ENCODE peak calls at places on chromosomes 1 and 21, in four cellular contexts. N is K562, V is WTC11, C is HepG2. R is an unnamed sample.

GRCh38 chr1:41513388-41513745 is 28.9 kb upstream of the EDN2 start:
- DNase-seq in C (no peak), N (peak), V (peak), R (peak)

GRCh38 chr1:191895462-191896058 is 262.7 kb upstream of the RGS18 start:
- DNase-seq in V (no peak), N (no peak), C (no peak), R (no peak)

GRCh38 chr1:8409107-8409506 is 91.2 kb downstream of the SLC45A1 start:
- DNase-seq in C (peak), N (peak), V (no peak), R (peak)

GRCh38 chr21:42187976-42188653 is 30.8 kb upstream of the ABCG1 start:
- DNase-seq in V (no peak), C (no peak), N (no peak), R (no peak)

GRCh38 chr21:29433366-29434059 is 134.8 kb downstream of the BACH1 start:
- DNase-seq in C (no peak), V (no peak), N (no peak), R (no peak)

GRCh38 chr1:205725514-205725913 is 24.5 kb downstream of the NUCKS1 start:
- DNase-seq in N (no peak), C (no peak), V (no peak), R (no peak)

GRCh38 chr1:9009438-9010366 is 16.5 kb downstream of the SLC2A7 start:
- DNase-seq in C (no peak), N (peak), V (peak), R (peak)

GRCh38 chr21:46253610-46254124 is 25.1 kb upstream of the LSS start:
- DNase-seq in N (peak), V (no peak), C (no peak), R (no peak)

GRCh38 chr1:232667094-232667780 is 37.3 kb upstream of the SIPA1L2 start:
- DNase-seq in C (no peak), V (no peak), N (no peak), R (no peak)

GRCh38 chr1:68016364-68016763 is 34.1 kb downstream of the DIRAS3 start:
- DNase-seq in C (no peak), V (no peak), N (no peak), R (no peak)

GRCh38 chr1:218473527-218473926 is 128.4 kb downstream of the TGFB2 start:
- DNase-seq in N (no peak), C (no peak), V (no peak), R (no peak)

GRCh38 chr1:121483961-121484424 is 299.2 kb downstream of the SRGAP2C start:
- DNase-seq in N (no peak), C (no peak), V (no peak), R (no peak)

GRCh38 chr21:45829566-45830147 is 151.9 kb upstream of the COL6A1 start:
- DNase-seq in V (no peak), C (no peak), N (no peak), R (no peak)

GRCh38 chr1:66552287-66552686 is 18.3 kb downstream of the SGIP1 start:
- DNase-seq in C (no peak), N (no peak), V (no peak), R (no peak)

GRCh38 chr1:184610872-184611614 is 143.6 kb downstream of the EDEM3 start:
- DNase-seq in N (no peak), V (no peak), C (no peak), R (no peak)

GRCh38 chr1:14875781-14876564 is 277.5 kb downstream of the KAZN start:
- DNase-seq in N (no peak), C (no peak), V (no peak), R (no peak)

GRCh38 chr1:170221495-170221894 is 75.7 kb downstream of the NTMT2 start:
- DNase-seq in V (no peak), N (no peak), C (no peak), R (no peak)

DNA sequence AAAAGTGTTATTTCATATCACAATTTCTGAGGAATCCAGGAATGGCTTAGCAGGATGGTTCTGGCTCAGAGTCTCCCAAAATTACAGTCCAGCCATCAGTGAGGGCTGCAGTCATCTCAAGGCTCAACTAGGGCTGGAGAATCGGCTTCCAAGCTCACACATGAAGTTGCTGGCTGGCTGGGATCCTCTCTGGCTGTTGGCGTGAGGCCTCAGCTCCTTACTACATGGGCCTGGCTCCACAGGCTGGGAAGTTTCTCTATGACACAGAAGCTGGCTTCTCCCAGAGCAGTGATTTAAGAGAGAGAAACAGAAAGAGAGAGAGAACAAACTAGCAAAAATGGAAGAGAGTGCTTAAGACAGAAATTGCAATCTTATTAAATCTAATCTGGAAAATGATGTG is 38.8 kb upstream of the RGS8 start:
- DNase-seq in N (no peak), C (no peak), V (no peak), R (no peak)
- TF ChIP-seq ELF4 in N (no peak), C (no peak), V (no peak), R (no peak)

GRCh38 chr1:199821029-199821779 is 206.3 kb upstream of the NR5A2 start:
- DNase-seq in C (no peak), N (no peak), V (no peak), R (no peak)
- TF ChIP-seq ELF4 in C (no peak), N (no peak), V (no peak), R (no peak)

DNA sequence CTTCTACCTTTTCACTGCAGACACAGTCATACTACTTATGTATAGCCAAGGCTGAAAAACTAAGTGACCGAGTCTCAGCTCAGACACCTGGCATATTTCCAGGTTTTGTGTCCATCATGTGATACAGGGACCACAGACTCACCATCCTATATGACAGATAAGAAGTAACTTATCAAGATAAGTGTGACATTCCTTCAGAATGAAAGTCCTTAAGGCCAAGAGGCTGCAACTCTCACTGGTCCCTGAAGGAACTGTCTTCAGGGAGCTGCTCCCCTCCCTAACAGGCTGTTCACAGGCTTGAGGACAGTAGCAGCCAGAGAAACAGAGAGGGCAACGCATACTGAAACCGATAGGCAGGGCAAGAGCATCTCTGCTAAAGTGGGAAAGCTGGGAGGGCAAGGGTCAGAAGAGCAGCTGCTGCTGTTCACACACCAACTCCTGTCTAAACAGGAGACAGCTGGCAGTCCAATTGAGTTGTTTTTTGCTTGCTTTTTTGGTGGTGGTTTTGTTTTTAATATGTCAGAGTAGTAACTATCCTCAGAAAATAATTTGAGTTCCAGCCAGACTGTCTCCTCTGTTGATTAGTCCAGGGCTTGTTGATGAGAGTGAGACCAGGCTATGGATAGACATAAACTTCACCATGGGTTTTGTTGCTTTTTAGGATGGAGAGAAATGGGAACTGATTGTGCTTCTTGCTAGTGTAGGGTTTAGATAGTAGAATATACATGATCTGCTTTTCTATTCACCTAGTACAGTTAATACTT is 67.7 kb downstream of the MACF1 start:
- DNase-seq in V (no peak), C (peak), N (peak), R (no peak)
- TF ChIP-seq ELF4 in V (no peak), C (no peak), N (no peak), R (no peak)

DNA sequence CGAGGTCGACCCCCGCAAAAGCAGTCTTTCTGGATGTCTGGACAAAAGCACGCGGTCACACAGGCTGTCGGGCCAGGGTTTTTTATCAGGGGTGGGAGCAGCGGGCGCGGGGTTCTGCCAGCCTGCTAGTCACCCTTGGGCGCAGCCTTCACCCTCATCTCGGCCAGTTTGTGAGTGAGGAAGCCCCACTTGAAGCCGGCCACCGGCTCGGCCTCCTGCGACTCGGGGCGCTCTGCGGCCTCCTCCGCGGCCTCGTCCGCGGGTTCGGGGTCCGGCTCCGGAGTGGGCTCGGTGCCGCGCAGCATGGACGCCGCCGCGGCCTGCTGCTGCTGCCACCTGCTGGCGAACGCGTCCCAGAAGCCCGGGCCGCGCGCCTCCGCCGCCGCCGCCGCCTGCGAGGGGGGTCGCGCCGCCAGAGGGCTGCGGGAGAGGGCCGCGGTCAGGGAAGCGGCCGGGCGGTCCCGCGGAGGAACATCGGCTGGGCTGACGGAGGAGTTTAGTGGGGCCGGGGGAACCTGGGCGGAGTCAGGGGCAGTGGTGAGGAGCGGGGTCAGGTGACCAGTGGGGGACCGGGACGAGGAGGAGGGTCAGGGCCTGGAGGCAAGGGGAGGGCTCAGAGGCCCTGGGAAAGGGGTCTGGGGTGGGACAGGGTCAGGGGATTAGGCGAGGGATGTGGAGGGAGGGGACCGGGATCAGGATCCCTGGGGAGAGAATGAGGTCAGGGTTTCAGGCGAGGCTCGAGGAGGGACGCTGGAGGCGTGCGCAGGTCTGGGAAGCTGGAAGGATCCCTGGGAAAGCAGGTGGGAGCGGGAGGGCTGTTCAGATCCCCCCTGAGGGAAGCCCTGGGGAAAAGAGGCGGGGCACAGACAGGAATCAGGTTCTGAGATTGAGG is 4.5 kb downstream of the C1orf232 start:
- DNase-seq in C (no peak), V (peak), N (peak), R (peak)
- TF ChIP-seq ELF4 in C (no peak), V (no peak), N (no peak), R (no peak)

DNA sequence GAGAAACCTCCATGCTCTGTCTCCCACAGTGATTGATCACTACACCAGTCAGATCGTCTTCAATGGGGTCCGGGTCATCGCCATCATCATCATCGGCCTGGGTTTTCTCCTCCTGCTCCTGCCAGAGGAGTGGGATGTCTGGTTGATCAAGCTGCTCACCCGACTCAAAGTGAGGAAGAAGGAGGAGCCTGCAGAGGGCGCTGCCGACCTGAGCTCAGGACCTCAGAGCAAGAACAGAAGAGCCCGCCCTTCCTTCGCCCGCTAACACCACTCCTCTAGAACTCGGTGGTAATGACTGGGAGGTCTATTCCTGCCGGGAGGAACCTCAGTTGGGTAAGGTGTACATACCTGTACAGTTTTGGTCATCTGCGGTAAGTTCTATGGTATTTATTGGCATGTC is 50.3 kb upstream of the COA6 start:
- DNase-seq in V (peak), C (peak), N (peak), R (peak)
- TF ChIP-seq ELF4 in V (no peak), C (no peak), N (no peak), R (no peak)

GRCh38 chr1:154419620-154420020 is 14.5 kb downstream of the IL6R start:
- DNase-seq in V (no peak), N (no peak), C (peak), R (no peak)
- TF ChIP-seq ELF4 in V (no peak), N (no peak), C (no peak), R (no peak)

GRCh38 chr1:201637282-201638076 is 98.6 kb downstream of the NAV1 start:
- DNase-seq in V (no peak), C (no peak), N (peak), R (no peak)

GRCh38 chr1:201640624-201641023 is 101.7 kb downstream of the NAV1 start:
- DNase-seq in C (no peak), N (no peak), V (no peak), R (no peak)

GRCh38 chr1:201639391-201639790 is 100.5 kb downstream of the NAV1 start:
- DNase-seq in N (no peak), C (no peak), V (no peak), R (no peak)

GRCh38 chr1:201641524-201642253 is 102.8 kb downstream of the NAV1 start:
- DNase-seq in N (no peak), V (no peak), C (no peak), R (no peak)

DNA sequence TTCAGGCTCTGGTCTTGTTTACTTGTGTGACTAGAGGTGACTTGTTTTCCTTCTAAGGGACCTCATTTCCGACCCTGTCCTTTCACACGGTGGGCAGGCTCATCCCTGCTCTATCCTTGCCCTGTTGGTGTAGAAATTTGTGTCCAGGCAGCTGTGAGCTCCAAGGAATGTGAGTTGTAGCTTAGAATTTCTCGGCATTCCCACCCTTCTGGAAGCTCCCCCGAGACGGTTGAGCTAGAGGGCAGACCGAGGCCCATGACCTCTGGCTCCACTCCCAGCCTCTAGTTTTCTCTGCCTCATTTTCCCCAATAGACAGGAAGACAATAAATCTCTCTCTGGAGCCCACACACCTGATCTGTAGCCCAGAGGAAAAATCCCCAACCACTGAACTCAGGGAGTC is 100.9 kb downstream of the NAV1 start:
- DNase-seq in V (no peak), N (no peak), C (no peak), R (no peak)
- TF ChIP-seq ELF4 in V (no peak), N (no peak), C (no peak), R (no peak)

DNA sequence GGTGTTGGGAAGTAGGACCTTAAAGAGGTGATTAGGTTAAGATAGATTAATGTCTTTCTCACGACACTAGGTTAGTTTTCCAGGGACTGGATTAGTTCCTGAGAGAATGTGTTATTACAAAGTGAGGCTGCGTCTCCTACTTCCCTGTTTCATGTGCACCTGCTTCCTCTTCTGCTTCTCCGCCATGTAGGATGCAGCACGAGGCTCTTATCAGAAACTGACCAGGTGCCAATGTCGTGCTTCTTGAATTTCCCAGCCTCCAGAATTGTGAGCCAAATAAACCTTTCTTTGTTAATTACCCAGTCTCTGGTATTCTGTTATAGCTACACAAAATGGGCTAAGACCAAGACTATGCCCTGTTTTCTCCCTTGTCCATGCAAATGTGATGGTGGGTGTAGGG is 152.2 kb upstream of the LMO4 start:
- DNase-seq in V (no peak), N (no peak), C (no peak), R (no peak)
- TF ChIP-seq ELF4 in V (no peak), N (no peak), C (no peak), R (no peak)